ENCODE peak calls at places on chromosomes 3 and 15, in five cellular contexts. U is A549; G is K562; F is fibroblast of the aortic adventitia; L is CD4-positive, alpha-beta memory T cell. B is an unnamed sample.
A peak's percentile ranks its signal among the peaks of the same experiment; 100 is the strongest.

GRCh38 chr3:131988209-131988608 is 46.6 kb downstream of the CPNE4 start:
- DNase-seq in L (no peak), U (no peak), F (no peak), G (no peak), B (no peak)

GRCh38 chr15:63277893-63278505 is 594 bp downstream of the APH1B start:
- DNase-seq in L (no peak), G (peak; percentile 16), F (no peak), U (no peak), B (no peak)

GRCh38 chr15:74784854-74785715 is 3.2 kb downstream of the CSK start:
- DNase-seq in U (no peak), L (peak; percentile 37), F (no peak), G (no peak), B (peak; percentile 3)

GRCh38 chr3:195129644-195130492 is 141.1 kb downstream of the XXYLT1 start:
- DNase-seq in F (peak; percentile 36), L (no peak), G (peak; percentile 47), U (no peak), B (no peak)

GRCh38 chr15:78854973-78855372 is 17.7 kb upstream of the MORF4L1 start:
- DNase-seq in G (no peak), L (no peak), U (no peak), F (no peak), B (no peak)

GRCh38 chr3:124860599-124860998 is 26.6 kb downstream of the ITGB5 start:
- DNase-seq in G (no peak), F (peak; percentile 97), U (peak; percentile 70), L (no peak), B (no peak)

GRCh38 chr15:64645995-64646394 is 129.4 kb downstream of the RBPMS2 start:
- DNase-seq in L (no peak), F (no peak), G (no peak), U (no peak), B (no peak)

GRCh38 chr15:65302061-65302460 is 2.4 kb upstream of the RNU5B-1 start:
- DNase-seq in F (no peak), L (no peak), U (no peak), G (no peak), B (no peak)

GRCh38 chr3:53817211-53817610 is 29.0 kb downstream of the CHDH start:
- DNase-seq in F (no peak), U (no peak), L (no peak), G (no peak), B (no peak)

GRCh38 chr3:10198761-10199688 is 34.3 kb downstream of the IRAK2 start:
- DNase-seq in G (peak; percentile 70), F (peak; percentile 83), L (peak; percentile 76), U (peak; percentile 50), B (peak; percentile 48)

GRCh38 chr15:50653156-50653743 is 33.3 kb downstream of the TRPM7 start:
- DNase-seq in U (no peak), G (no peak), L (no peak), F (peak; percentile 3), B (no peak)

GRCh38 chr15:100043069-100043641 is 298.6 kb downstream of the ADAMTS17 start:
- DNase-seq in L (no peak), F (peak; percentile 53), G (no peak), U (no peak), B (no peak)

GRCh38 chr3:15360786-15361493 is 28.6 kb upstream of the SH3BP5 start:
- DNase-seq in F (peak; percentile 82), L (no peak), G (no peak), U (no peak), B (no peak)

GRCh38 chr15:66850078-66850991 is 148.3 kb downstream of the SMAD6 start:
- DNase-seq in L (no peak), G (peak; percentile 80), U (no peak), F (no peak), B (no peak)

GRCh38 chr15:57352535-57353316 is 23.6 kb upstream of the CGNL1 start:
- DNase-seq in F (no peak), U (no peak), G (no peak), L (no peak), B (no peak)

GRCh38 chr15:28094732-28095521 is 4.2 kb downstream of the OCA2 start:
- DNase-seq in U (no peak), L (peak; percentile 33), G (no peak), F (no peak), B (peak; percentile 91)

GRCh38 chr3:52636673-52637072 is 49.0 kb downstream of the PBRM1 start:
- DNase-seq in U (no peak), F (peak; percentile 28), L (no peak), G (no peak), B (no peak)

GRCh38 chr15:38038659-38039442 is 104.4 kb downstream of the TMCO5A start:
- DNase-seq in U (no peak), F (peak; percentile 75), L (no peak), G (no peak), B (no peak)

GRCh38 chr3:22933051-22933450 is 270.1 kb upstream of the UBE2E2 start:
- DNase-seq in F (no peak), L (no peak), U (no peak), G (no peak), B (no peak)

GRCh38 chr3:142964150-142964498 is 650 bp upstream of the PAQR9 start:
- DNase-seq in L (no peak), U (no peak), F (peak; percentile 10), G (no peak), B (peak; percentile 40)

GRCh38 chr3:93843981-93844380 is 129.7 kb downstream of the PROS1 start:
- DNase-seq in F (peak; percentile 86), G (peak; percentile 7), U (no peak), L (no peak), B (no peak)

GRCh38 chr3:50242778-50243551 is 7.0 kb downstream of the GNAI2 start:
- DNase-seq in L (no peak), U (no peak), F (peak; percentile 59), G (peak; percentile 50), B (peak; percentile 94)
- H3K4me3 ChIP-seq in L (no peak overlapping the region), U (no peak overlapping the region), F (peak overlapping the region; percentile 22), G (no peak overlapping the region), B (no peak overlapping the region)

DNA sequence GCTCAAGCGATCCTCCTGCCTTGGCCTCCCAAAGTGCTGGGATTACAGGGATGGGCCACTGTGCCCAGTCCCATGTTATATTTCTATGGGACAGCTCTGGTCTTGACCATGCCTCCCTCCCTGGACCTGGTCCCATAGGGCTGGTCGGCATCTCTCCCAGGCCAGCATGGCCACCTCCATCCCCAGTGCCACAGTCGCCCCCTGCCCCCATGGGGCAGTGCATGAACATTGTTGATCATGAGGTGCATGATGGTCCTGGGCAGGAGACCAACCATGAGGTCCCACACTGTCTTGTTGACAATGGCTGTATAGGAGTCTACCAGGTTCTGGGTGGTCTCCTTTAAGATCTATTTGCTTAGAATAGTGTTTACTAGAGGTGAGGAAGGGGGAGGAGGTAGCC is 6.5 kb downstream of the RPS17 start:
- DNase-seq in F (no peak), L (no peak), U (no peak), G (no peak), B (no peak)
- H3K4me3 ChIP-seq in F (no peak overlapping the region), L (no peak overlapping the region), U (no peak overlapping the region), G (no peak overlapping the region), B (no peak overlapping the region)

DNA sequence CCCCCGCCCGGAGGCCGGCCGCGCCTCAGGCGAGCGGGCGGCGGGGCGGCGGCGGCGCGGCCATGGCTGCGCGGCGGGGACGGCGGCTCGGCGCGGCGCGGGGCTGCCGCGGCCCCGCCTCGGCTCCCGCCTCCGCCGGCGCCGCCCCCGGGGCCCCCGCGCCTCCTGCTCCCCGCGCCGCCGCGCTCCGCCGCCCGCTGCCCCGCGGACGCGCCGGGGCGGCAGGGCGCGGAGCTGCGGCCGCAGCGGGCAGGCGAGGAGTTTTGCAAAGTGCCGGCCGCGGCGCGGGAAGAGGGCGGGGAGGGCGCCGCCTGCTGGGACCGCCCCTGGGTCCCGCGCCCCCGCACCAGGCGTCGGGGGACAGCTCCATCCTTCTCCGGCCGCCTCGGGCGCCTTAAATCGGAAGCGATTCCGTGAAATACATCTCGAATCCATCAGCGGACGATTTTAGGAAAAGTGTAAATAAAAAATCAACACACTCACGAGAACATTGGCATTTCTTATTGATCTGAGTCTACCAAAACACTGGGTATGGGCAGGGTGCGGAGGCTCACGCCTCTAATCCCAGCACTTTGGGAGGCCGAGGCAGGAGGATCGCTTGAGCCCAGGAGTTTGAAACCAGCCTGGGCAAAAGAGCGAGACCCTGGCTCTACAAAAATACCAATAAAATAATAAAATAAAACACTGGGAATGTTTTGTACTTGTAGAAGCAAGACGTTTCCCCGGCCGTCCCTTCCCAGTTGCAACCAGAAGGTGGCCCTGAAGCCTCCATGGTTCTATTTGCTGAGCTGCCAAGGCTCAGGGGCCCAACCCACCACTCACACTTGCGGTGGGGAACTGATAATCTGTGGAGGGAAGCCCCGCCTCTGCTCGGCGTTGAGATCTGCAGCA is 136.9 kb downstream of the NUP210 start:
- DNase-seq in U (peak; percentile 64), G (peak; percentile 89), F (no peak), L (no peak), B (peak; percentile 10)
- H3K4me3 ChIP-seq in U (peak overlapping the region; percentile 83), G (peak overlapping the region; percentile 34), F (no peak overlapping the region), L (no peak overlapping the region), B (peak overlapping the region; percentile 17)

GRCh38 chr3:173092038-173092437 is 49.0 kb downstream of the SPATA16 start:
- DNase-seq in G (no peak), U (no peak), F (no peak), L (no peak), B (no peak)

GRCh38 chr3:173090492-173090891 is 50.5 kb downstream of the SPATA16 start:
- DNase-seq in F (no peak), G (no peak), L (no peak), U (no peak), B (no peak)

DNA sequence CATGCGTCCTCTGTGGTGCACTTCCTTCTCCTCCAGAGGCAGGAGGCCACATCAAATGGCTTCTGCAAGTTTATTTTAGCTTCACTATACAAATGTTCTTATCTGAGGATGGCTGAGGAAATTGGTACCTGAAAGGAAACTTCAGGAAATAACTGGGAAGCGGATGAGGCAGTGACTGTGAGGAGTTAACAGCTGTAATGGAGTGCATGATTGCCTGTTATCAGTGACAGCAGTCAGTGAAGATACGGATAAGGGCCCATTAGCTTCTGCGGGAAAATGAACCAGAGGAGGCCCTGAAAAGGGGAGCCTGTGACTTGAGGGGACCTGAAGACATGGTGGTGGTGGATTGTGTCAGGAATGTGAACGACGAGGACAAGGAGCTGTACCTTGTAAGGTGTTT is 51.8 kb downstream of the SPATA16 start:
- DNase-seq in U (no peak), G (no peak), F (no peak), L (no peak), B (no peak)
- H3K4me3 ChIP-seq in U (no peak overlapping the region), G (no peak overlapping the region), F (no peak overlapping the region), L (no peak overlapping the region), B (no peak overlapping the region)

DNA sequence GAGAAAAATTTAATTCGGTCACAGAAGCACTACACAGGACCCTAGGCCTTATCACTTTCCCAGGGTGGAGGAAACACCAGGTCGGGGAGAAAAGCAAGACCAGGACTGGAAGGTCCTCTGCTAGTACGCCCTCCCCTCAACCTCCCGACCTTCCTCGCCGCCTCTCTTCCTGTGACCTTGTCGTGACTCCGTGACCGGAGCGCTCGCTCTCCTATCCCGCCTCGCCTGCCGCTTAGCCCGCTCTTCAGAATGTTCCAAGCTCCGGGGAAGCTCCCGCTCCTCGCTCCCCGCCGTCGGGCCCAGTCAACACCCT is 534 bp downstream of the HIGD1A start:
- DNase-seq in F (no peak), L (no peak), U (peak; percentile 9), G (peak; percentile 78), B (peak; percentile 56)
- H3K4me3 ChIP-seq in F (peak overlapping the region; percentile 94), L (peak overlapping the region; percentile 86), U (peak overlapping the region; percentile 62), G (peak overlapping the region; percentile 75), B (peak overlapping the region; percentile 79)